ENCODE peak calls at places on chromosomes 2 and 18, in five cellular contexts. L, P, V, Z and G are unnamed samples.

GRCh38 chr2:137638932-137639331 is 325.3 kb upstream of the HNMT start:
- DNase-seq in P (no peak), Z (no peak), L (peak), V (no peak), G (no peak)

GRCh38 chr2:196955036-196955435 is 28.5 kb upstream of the PGAP1 start:
- DNase-seq in Z (no peak), V (no peak), P (no peak), L (no peak), G (no peak)

GRCh38 chr2:230155359-230155758 is 64.4 kb downstream of the SP110 start:
- DNase-seq in V (no peak), Z (no peak), L (no peak), P (no peak), G (peak)

GRCh38 chr18:21191596-21192307 is 50.3 kb upstream of the GREB1L start:
- DNase-seq in V (peak), Z (no peak), L (peak), P (no peak), G (peak)

GRCh38 chr2:230862292-230862691 is 2.5 kb upstream of the ITM2C start:
- DNase-seq in V (no peak), L (no peak), Z (no peak), P (peak), G (no peak)

GRCh38 chr18:66727991-66728390 is 124.1 kb upstream of the CDH19 start:
- DNase-seq in L (no peak), Z (no peak), V (no peak), P (no peak), G (no peak)

GRCh38 chr2:48482313-48482712 is 47.6 kb upstream of the STON1 start:
- DNase-seq in L (no peak), P (no peak), V (peak), Z (no peak), G (no peak)

GRCh38 chr2:123091471-123091870 is 933.6 kb upstream of the CNTNAP5 start:
- DNase-seq in P (no peak), Z (no peak), V (no peak), L (no peak), G (no peak)

GRCh38 chr18:8450013-8450412 is 159.2 kb upstream of the RAB12 start:
- DNase-seq in V (no peak), L (peak), P (no peak), Z (no peak), G (no peak)
- TF ChIP-seq CTCF in V (peak), L (peak), P (no peak), Z (no peak), G (peak)

GRCh38 chr18:23912356-23912755 is 102.2 kb upstream of the TTC39C start:
- DNase-seq in Z (no peak), L (no peak), P (no peak), V (no peak), G (no peak)
- TF ChIP-seq CTCF in Z (no peak), L (no peak), P (no peak), V (no peak), G (no peak)

GRCh38 chr2:185245806-185246205 is 492.8 kb upstream of the FSIP2 start:
- DNase-seq in Z (no peak), P (no peak), V (no peak), L (no peak), G (no peak)

GRCh38 chr2:185245216-185245615 is 493.4 kb upstream of the FSIP2 start:
- DNase-seq in L (no peak), Z (no peak), V (no peak), P (no peak), G (no peak)

GRCh38 chr2:185241556-185241955 is 497.0 kb upstream of the FSIP2 start:
- DNase-seq in Z (no peak), L (no peak), P (no peak), V (no peak), G (no peak)

GRCh38 chr2:185242462-185242861 is 496.1 kb upstream of the FSIP2 start:
- DNase-seq in L (no peak), V (no peak), Z (no peak), P (no peak), G (no peak)

GRCh38 chr2:185246717-185247116 is 491.9 kb upstream of the FSIP2 start:
- DNase-seq in P (no peak), L (no peak), Z (no peak), V (no peak), G (no peak)
- TF ChIP-seq CTCF in P (no peak), L (no peak), Z (no peak), V (no peak), G (no peak)

GRCh38 chr18:69586581-69586980 is 185.9 kb downstream of the DOK6 start:
- DNase-seq in Z (no peak), V (no peak), P (no peak), L (no peak), G (no peak)

GRCh38 chr18:69584429-69584828 is 183.7 kb downstream of the DOK6 start:
- DNase-seq in Z (no peak), V (no peak), L (no peak), P (no peak), G (no peak)

GRCh38 chr18:69585696-69586095 is 185.0 kb downstream of the DOK6 start:
- DNase-seq in Z (no peak), V (no peak), L (no peak), P (no peak), G (no peak)

GRCh38 chr18:69590150-69590549 is 189.5 kb downstream of the DOK6 start:
- DNase-seq in Z (no peak), P (no peak), V (no peak), L (no peak), G (no peak)

GRCh38 chr18:69588301-69588700 is 187.6 kb downstream of the DOK6 start:
- DNase-seq in L (no peak), V (no peak), P (no peak), Z (no peak), G (no peak)
- TF ChIP-seq CTCF in L (peak), V (peak), P (no peak), Z (no peak), G (no peak)

GRCh38 chr2:14942991-14943390 is 310.5 kb downstream of the LRATD1 start:
- DNase-seq in V (no peak), Z (no peak), L (no peak), P (no peak), G (no peak)

GRCh38 chr2:14941151-14941631 is 308.7 kb downstream of the LRATD1 start:
- DNase-seq in P (no peak), V (peak), L (no peak), Z (no peak), G (no peak)

GRCh38 chr2:14944562-14945346 is 312.2 kb downstream of the LRATD1 start:
- DNase-seq in L (peak), P (no peak), Z (no peak), V (peak), G (no peak)
- TF ChIP-seq CTCF in L (peak), P (no peak), Z (no peak), V (peak), G (no peak)